ENCODE peak calls at places on chromosome 11, in ten cellular contexts. One of them, this sample, is unnamed.
A peak's percentile ranks its signal among the peaks of the same experiment; 100 is the strongest.

GRCh38 chr11:26193714-26194373 is 138.1 kb upstream of the ANO3 start:
- DNase-seq in omental fat pad: no peak
- DNase-seq in naive thymus-derived CD8-positive, alpha-beta T cell: no peak
- DNase-seq in stimulated activated CD4-positive, alpha-beta T cell treated with anti-CD3 and anti-CD28 coated beads, TNF-alpha, amount 100 ng/mL, for 48 hours: no peak
- DNase-seq in GM18507: no peak
- DNase-seq in amygdala: no peak
- DNase-seq in hypothalamus: no peak
- DNase-seq in effector memory CD8-positive, alpha-beta T cell: no peak
- DNase-seq in NCI-H526: peak; percentile 82
- DNase-seq in mesothelial cell of epicardium: no peak
- DNase-seq in this sample: no peak

GRCh38 chr11:63682045-63682915 is 980 bp downstream of the RTN3 start:
- DNase-seq in stimulated activated CD4-positive, alpha-beta T cell treated with anti-CD3 and anti-CD28 coated beads, TNF-alpha, amount 100 ng/mL, for 48 hours: no peak
- DNase-seq in omental fat pad: no peak
- DNase-seq in mesothelial cell of epicardium: no peak
- DNase-seq in effector memory CD8-positive, alpha-beta T cell: no peak
- DNase-seq in NCI-H526: peak; percentile 61
- DNase-seq in amygdala: peak; percentile 13
- DNase-seq in naive thymus-derived CD8-positive, alpha-beta T cell: no peak
- DNase-seq in GM18507: no peak
- DNase-seq in hypothalamus: peak; percentile 29
- DNase-seq in this sample: peak; percentile 19

GRCh38 chr11:34356130-34356529 is 1.7 kb downstream of the ABTB2 start:
- DNase-seq in naive thymus-derived CD8-positive, alpha-beta T cell: no peak
- DNase-seq in mesothelial cell of epicardium: no peak
- DNase-seq in GM18507: no peak
- DNase-seq in omental fat pad: no peak
- DNase-seq in amygdala: no peak
- DNase-seq in stimulated activated CD4-positive, alpha-beta T cell treated with anti-CD3 and anti-CD28 coated beads, TNF-alpha, amount 100 ng/mL, for 48 hours: no peak
- DNase-seq in effector memory CD8-positive, alpha-beta T cell: no peak
- DNase-seq in hypothalamus: no peak
- DNase-seq in NCI-H526: no peak
- DNase-seq in this sample: peak; percentile 19

GRCh38 chr11:124716596-124716995 is 23.1 kb upstream of the NRGN start:
- DNase-seq in NCI-H526: no peak
- DNase-seq in naive thymus-derived CD8-positive, alpha-beta T cell: no peak
- DNase-seq in stimulated activated CD4-positive, alpha-beta T cell treated with anti-CD3 and anti-CD28 coated beads, TNF-alpha, amount 100 ng/mL, for 48 hours: no peak
- DNase-seq in effector memory CD8-positive, alpha-beta T cell: no peak
- DNase-seq in omental fat pad: no peak
- DNase-seq in hypothalamus: no peak
- DNase-seq in GM18507: no peak
- DNase-seq in amygdala: no peak
- DNase-seq in mesothelial cell of epicardium: no peak
- DNase-seq in this sample: no peak

GRCh38 chr11:3950996-3951662 is 95.7 kb downstream of the STIM1 start:
- DNase-seq in amygdala: no peak
- DNase-seq in hypothalamus: no peak
- DNase-seq in GM18507: no peak
- DNase-seq in effector memory CD8-positive, alpha-beta T cell: no peak
- DNase-seq in mesothelial cell of epicardium: no peak
- DNase-seq in stimulated activated CD4-positive, alpha-beta T cell treated with anti-CD3 and anti-CD28 coated beads, TNF-alpha, amount 100 ng/mL, for 48 hours: no peak
- DNase-seq in naive thymus-derived CD8-positive, alpha-beta T cell: no peak
- DNase-seq in NCI-H526: no peak
- DNase-seq in omental fat pad: no peak
- DNase-seq in this sample: no peak

GRCh38 chr11:45102810-45103621 is 43.4 kb upstream of the PRDM11 start:
- DNase-seq in mesothelial cell of epicardium: no peak
- DNase-seq in naive thymus-derived CD8-positive, alpha-beta T cell: peak; percentile 52
- DNase-seq in hypothalamus: no peak
- DNase-seq in GM18507: peak; percentile 56
- DNase-seq in amygdala: no peak
- DNase-seq in omental fat pad: no peak
- DNase-seq in effector memory CD8-positive, alpha-beta T cell: peak; percentile 67
- DNase-seq in stimulated activated CD4-positive, alpha-beta T cell treated with anti-CD3 and anti-CD28 coated beads, TNF-alpha, amount 100 ng/mL, for 48 hours: peak; percentile 62
- DNase-seq in NCI-H526: peak; percentile 59
- DNase-seq in this sample: peak; percentile 74

GRCh38 chr11:13277719-13278619 is at the start of gene BMAL1:
- DNase-seq in omental fat pad: peak; percentile 37
- DNase-seq in amygdala: no peak
- DNase-seq in effector memory CD8-positive, alpha-beta T cell: no peak
- DNase-seq in mesothelial cell of epicardium: no peak
- DNase-seq in stimulated activated CD4-positive, alpha-beta T cell treated with anti-CD3 and anti-CD28 coated beads, TNF-alpha, amount 100 ng/mL, for 48 hours: no peak
- DNase-seq in NCI-H526: peak; percentile 40
- DNase-seq in hypothalamus: no peak
- DNase-seq in naive thymus-derived CD8-positive, alpha-beta T cell: peak; percentile 59
- DNase-seq in GM18507: peak; percentile 11
- DNase-seq in this sample: no peak

GRCh38 chr11:57311109-57311936 is 13.4 kb downstream of the TNKS1BP1 start:
- DNase-seq in hypothalamus: peak; percentile 25
- DNase-seq in naive thymus-derived CD8-positive, alpha-beta T cell: no peak
- DNase-seq in mesothelial cell of epicardium: peak; percentile 68
- DNase-seq in GM18507: peak; percentile 78
- DNase-seq in omental fat pad: peak; percentile 77
- DNase-seq in stimulated activated CD4-positive, alpha-beta T cell treated with anti-CD3 and anti-CD28 coated beads, TNF-alpha, amount 100 ng/mL, for 48 hours: peak; percentile 65
- DNase-seq in NCI-H526: peak; percentile 76
- DNase-seq in amygdala: peak; percentile 63
- DNase-seq in effector memory CD8-positive, alpha-beta T cell: no peak
- DNase-seq in this sample: peak; percentile 64

GRCh38 chr11:114081641-114082414 is 22.3 kb downstream of the ZBTB16 start:
- DNase-seq in NCI-H526: no peak
- DNase-seq in stimulated activated CD4-positive, alpha-beta T cell treated with anti-CD3 and anti-CD28 coated beads, TNF-alpha, amount 100 ng/mL, for 48 hours: no peak
- DNase-seq in mesothelial cell of epicardium: no peak
- DNase-seq in omental fat pad: no peak
- DNase-seq in effector memory CD8-positive, alpha-beta T cell: no peak
- DNase-seq in GM18507: no peak
- DNase-seq in hypothalamus: no peak
- DNase-seq in amygdala: no peak
- DNase-seq in naive thymus-derived CD8-positive, alpha-beta T cell: no peak
- DNase-seq in this sample: no peak

GRCh38 chr11:116962108-116962507 is 124.7 kb upstream of the APOA1 start:
- DNase-seq in mesothelial cell of epicardium: no peak
- DNase-seq in effector memory CD8-positive, alpha-beta T cell: no peak
- DNase-seq in naive thymus-derived CD8-positive, alpha-beta T cell: no peak
- DNase-seq in GM18507: no peak
- DNase-seq in omental fat pad: no peak
- DNase-seq in stimulated activated CD4-positive, alpha-beta T cell treated with anti-CD3 and anti-CD28 coated beads, TNF-alpha, amount 100 ng/mL, for 48 hours: no peak
- DNase-seq in hypothalamus: no peak
- DNase-seq in NCI-H526: no peak
- DNase-seq in amygdala: no peak
- DNase-seq in this sample: peak; percentile 58

GRCh38 chr11:57647960-57648776 is 1.5 kb downstream of the YPEL4 start:
- DNase-seq in effector memory CD8-positive, alpha-beta T cell: no peak
- DNase-seq in amygdala: peak; percentile 19
- DNase-seq in omental fat pad: no peak
- DNase-seq in hypothalamus: no peak
- DNase-seq in stimulated activated CD4-positive, alpha-beta T cell treated with anti-CD3 and anti-CD28 coated beads, TNF-alpha, amount 100 ng/mL, for 48 hours: no peak
- DNase-seq in NCI-H526: no peak
- DNase-seq in GM18507: no peak
- DNase-seq in naive thymus-derived CD8-positive, alpha-beta T cell: no peak
- DNase-seq in mesothelial cell of epicardium: no peak
- DNase-seq in this sample: no peak

GRCh38 chr11:5021996-5022395 is 24.3 kb upstream of the OR52J3 start:
- DNase-seq in hypothalamus: no peak
- DNase-seq in effector memory CD8-positive, alpha-beta T cell: no peak
- DNase-seq in mesothelial cell of epicardium: no peak
- DNase-seq in NCI-H526: no peak
- DNase-seq in naive thymus-derived CD8-positive, alpha-beta T cell: no peak
- DNase-seq in amygdala: no peak
- DNase-seq in GM18507: no peak
- DNase-seq in stimulated activated CD4-positive, alpha-beta T cell treated with anti-CD3 and anti-CD28 coated beads, TNF-alpha, amount 100 ng/mL, for 48 hours: no peak
- DNase-seq in omental fat pad: no peak
- DNase-seq in this sample: no peak

GRCh38 chr11:1194977-1195689 is 27.7 kb upstream of the MUC5B start:
- DNase-seq in stimulated activated CD4-positive, alpha-beta T cell treated with anti-CD3 and anti-CD28 coated beads, TNF-alpha, amount 100 ng/mL, for 48 hours: no peak
- DNase-seq in mesothelial cell of epicardium: no peak
- DNase-seq in effector memory CD8-positive, alpha-beta T cell: no peak
- DNase-seq in hypothalamus: no peak
- DNase-seq in omental fat pad: no peak
- DNase-seq in GM18507: no peak
- DNase-seq in naive thymus-derived CD8-positive, alpha-beta T cell: no peak
- DNase-seq in NCI-H526: no peak
- DNase-seq in amygdala: no peak
- DNase-seq in this sample: no peak

GRCh38 chr11:126697937-126698336 is 302.6 kb downstream of the KIRREL3 start:
- DNase-seq in hypothalamus: no peak
- DNase-seq in GM18507: no peak
- DNase-seq in mesothelial cell of epicardium: no peak
- DNase-seq in stimulated activated CD4-positive, alpha-beta T cell treated with anti-CD3 and anti-CD28 coated beads, TNF-alpha, amount 100 ng/mL, for 48 hours: no peak
- DNase-seq in effector memory CD8-positive, alpha-beta T cell: no peak
- DNase-seq in NCI-H526: no peak
- DNase-seq in naive thymus-derived CD8-positive, alpha-beta T cell: no peak
- DNase-seq in omental fat pad: no peak
- DNase-seq in amygdala: no peak
- DNase-seq in this sample: no peak

GRCh38 chr11:61019037-61019817 is 47.7 kb downstream of the CD6 start:
- DNase-seq in amygdala: no peak
- DNase-seq in naive thymus-derived CD8-positive, alpha-beta T cell: no peak
- DNase-seq in omental fat pad: no peak
- DNase-seq in mesothelial cell of epicardium: no peak
- DNase-seq in NCI-H526: no peak
- DNase-seq in effector memory CD8-positive, alpha-beta T cell: no peak
- DNase-seq in stimulated activated CD4-positive, alpha-beta T cell treated with anti-CD3 and anti-CD28 coated beads, TNF-alpha, amount 100 ng/mL, for 48 hours: no peak
- DNase-seq in GM18507: no peak
- DNase-seq in hypothalamus: no peak
- DNase-seq in this sample: no peak

GRCh38 chr11:70524096-70524922 is 126.0 kb downstream of the CTTN start:
- DNase-seq in hypothalamus: no peak
- DNase-seq in GM18507: no peak
- DNase-seq in naive thymus-derived CD8-positive, alpha-beta T cell: no peak
- DNase-seq in mesothelial cell of epicardium: no peak
- DNase-seq in amygdala: no peak
- DNase-seq in effector memory CD8-positive, alpha-beta T cell: no peak
- DNase-seq in stimulated activated CD4-positive, alpha-beta T cell treated with anti-CD3 and anti-CD28 coated beads, TNF-alpha, amount 100 ng/mL, for 48 hours: no peak
- DNase-seq in omental fat pad: no peak
- DNase-seq in NCI-H526: peak; percentile 36
- DNase-seq in this sample: no peak